ENCODE peak calls at places on chromosomes 4 and X, in four cellular contexts. S is AG04449, T is neural progenitor cell, L is brain microvascular endothelial cell. B is an unnamed sample.
A peak's percentile ranks its signal among the peaks of the same experiment; 100 is the strongest.

GRCh38 chr4:133233922-133234321 is 84.8 kb downstream of the PCDH10 start:
- DNase-seq in S (no peak), T (no peak), L (no peak), B (no peak)

GRCh38 chr4:125801373-125801772 is 486.6 kb downstream of the FAT4 start:
- DNase-seq in S (peak; percentile 3), T (no peak), L (no peak), B (no peak)

GRCh38 chrX:21905209-21905735 is 35.2 kb upstream of the SMS start:
- DNase-seq in S (no peak), T (peak; percentile 44), L (no peak), B (no peak)

GRCh38 chrX:65781845-65782244 is 114.4 kb downstream of the MSN start:
- DNase-seq in S (no peak), T (no peak), L (no peak), B (no peak)

GRCh38 chr4:166400270-166400894 is 527.3 kb downstream of the TLL1 start:
- DNase-seq in S (no peak), T (no peak), L (no peak), B (no peak)

GRCh38 chr4:168634276-168634802 is 137.5 kb downstream of the PALLD start:
- DNase-seq in S (peak; percentile 98), T (peak; percentile 45), L (peak; percentile 97), B (peak; percentile 89)

GRCh38 chrX:115894087-115894486 is 276.5 kb upstream of the AGTR2 start:
- DNase-seq in S (no peak), T (peak; percentile 13), L (peak; percentile 13), B (no peak)

GRCh38 chrX:23826216-23826615 is 43.2 kb downstream of the SAT1 start:
- DNase-seq in S (no peak), T (no peak), L (no peak), B (no peak)

GRCh38 chr4:104491396-104491821 is 3.3 kb downstream of the CXXC4 start:
- DNase-seq in S (no peak), T (peak; percentile 85), L (no peak), B (no peak)

GRCh38 chrX:19640693-19641374 is 125.5 kb upstream of the MAP3K15 start:
- DNase-seq in S (no peak), T (no peak), L (no peak), B (no peak)

GRCh38 chr4:52265781-52266525 is 214.8 kb downstream of the SPATA18 start:
- DNase-seq in S (no peak), T (no peak), L (no peak), B (no peak)

GRCh38 chr4:85807247-85807915 is 332.4 kb downstream of the ARHGAP24 start:
- DNase-seq in S (no peak), T (no peak), L (peak; percentile 82), B (no peak)

GRCh38 chr4:24570574-24571236 is 13.6 kb downstream of the DHX15 start:
- DNase-seq in S (no peak), T (no peak), L (no peak), B (no peak)

GRCh38 chrX:10106801-10107200 is 50.0 kb upstream of the CLCN4 start:
- DNase-seq in S (no peak), T (no peak), L (no peak), B (no peak)

GRCh38 chr4:56330691-56331090 is 56.6 kb downstream of the AASDH start:
- DNase-seq in S (no peak), T (peak; percentile 66), L (peak; percentile 38), B (no peak)

GRCh38 chrX:13110427-13111324 is 66.3 kb upstream of the FAM9C start:
- DNase-seq in S (peak; percentile 82), T (no peak), L (peak; percentile 95), B (peak; percentile 83)

GRCh38 chrX:24153175-24153795 is 3.8 kb downstream of the ZFX start:
- DNase-seq in S (no peak), T (peak; percentile 42), L (no peak), B (no peak)

GRCh38 chr4:181569553-181569952 is 673.6 kb upstream of the TENM3 start:
- DNase-seq in S (peak; percentile 12), T (peak; percentile 39), L (peak; percentile 36), B (no peak)

GRCh38 chr4:140976768-140977167 is 156.5 kb downstream of the RNF150 start:
- DNase-seq in S (no peak), T (no peak), L (no peak), B (no peak)

GRCh38 chrX:77065896-77066295 is 381.3 kb upstream of the FGF16 start:
- DNase-seq in S (no peak), T (no peak), L (no peak), B (no peak)

GRCh38 chr4:94014484-94015136 is 186.1 kb downstream of the ATOH1 start:
- DNase-seq in S (no peak), T (no peak), L (no peak), B (no peak)

GRCh38 chr4:184460495-184461285 is 13.7 kb downstream of the IRF2 start:
- DNase-seq in S (no peak), T (no peak), L (no peak), B (no peak)

GRCh38 chr4:77157859-77158486 is 966 bp downstream of the CCNG2 start:
- DNase-seq in S (no peak), T (peak; percentile 97), L (peak; percentile 89), B (peak; percentile 65)

GRCh38 chrX:120464409-120464808 is 4.7 kb downstream of the LAMP2 start:
- DNase-seq in S (no peak), T (no peak), L (no peak), B (no peak)

GRCh38 chr4:46992338-46992737 is 1.0 kb downstream of the GABRA4 start:
- DNase-seq in S (no peak), T (peak; percentile 4), L (no peak), B (no peak)

GRCh38 chr4:5770051-5770450 is 59.0 kb downstream of the EVC start:
- DNase-seq in S (no peak), T (no peak), L (no peak), B (no peak)

GRCh38 chr4:52864816-52865215 is 2.7 kb downstream of the RASL11B start:
- DNase-seq in S (peak; percentile 23), T (no peak), L (peak; percentile 20), B (peak; percentile 25)

GRCh38 chr4:81369898-81370297 is 101.8 kb downstream of the RASGEF1B start:
- DNase-seq in S (no peak), T (no peak), L (no peak), B (no peak)

GRCh38 chr4:3766207-3766790 is at the start of gene ADRA2C:
- DNase-seq in S (no peak), T (peak; percentile 68), L (no peak), B (no peak)

GRCh38 chr4:1994935-1995334 is 13.8 kb downstream of the NELFA start:
- DNase-seq in S (no peak), T (no peak), L (no peak), B (no peak)

GRCh38 chr4:87120411-87121162 is 99.8 kb downstream of the KLHL8 start:
- DNase-seq in S (no peak), T (no peak), L (peak; percentile 49), B (no peak)

GRCh38 chr4:137420901-137421384 is 111.4 kb downstream of the PCDH18 start:
- DNase-seq in S (no peak), T (no peak), L (no peak), B (no peak)

GRCh38 chrX:49901068-49901467 is 21.3 kb upstream of the CLCN5 start:
- DNase-seq in S (no peak), T (no peak), L (no peak), B (no peak)

DNA sequence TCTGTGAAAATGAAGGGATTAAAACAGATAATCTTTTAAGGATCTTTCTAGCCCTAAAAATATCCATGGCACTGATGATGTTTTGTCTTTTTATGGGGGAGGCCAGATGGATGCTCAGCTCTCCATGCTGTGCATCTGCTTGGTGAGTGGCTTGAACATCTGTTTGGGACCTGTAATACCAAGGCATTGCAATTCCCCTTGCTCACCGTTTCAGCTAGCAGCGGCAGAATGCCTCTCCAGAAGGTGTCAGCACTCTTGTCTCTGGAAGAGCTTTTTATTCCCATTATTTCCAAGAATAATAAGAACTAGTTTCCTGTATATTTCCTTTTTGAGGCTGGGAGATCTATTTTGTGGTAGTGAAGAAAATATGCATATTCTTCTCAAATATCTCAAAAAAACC is 151.9 kb upstream of the ANK2 start:
- DNase-seq in S (no peak), T (peak; percentile 60), L (no peak), B (no peak)
- TF ChIP-seq CTCF in S (no peak), T (peak; percentile 30), L (no peak), B (no peak)

GRCh38 chr4:48989461-48990203 is 3.6 kb downstream of the CWH43 start:
- DNase-seq in S (no peak), T (no peak), L (no peak), B (no peak)

GRCh38 chr4:48985976-48986653 is at the start of gene CWH43:
- DNase-seq in S (no peak), T (peak; percentile 49), L (no peak), B (no peak)

GRCh38 chr4:48991357-48991756 is 5.3 kb downstream of the CWH43 start:
- DNase-seq in S (no peak), T (no peak), L (no peak), B (no peak)

GRCh38 chr4:48985602-48985975 is 486 bp upstream of the CWH43 start:
- DNase-seq in S (no peak), T (no peak), L (no peak), B (no peak)

DNA sequence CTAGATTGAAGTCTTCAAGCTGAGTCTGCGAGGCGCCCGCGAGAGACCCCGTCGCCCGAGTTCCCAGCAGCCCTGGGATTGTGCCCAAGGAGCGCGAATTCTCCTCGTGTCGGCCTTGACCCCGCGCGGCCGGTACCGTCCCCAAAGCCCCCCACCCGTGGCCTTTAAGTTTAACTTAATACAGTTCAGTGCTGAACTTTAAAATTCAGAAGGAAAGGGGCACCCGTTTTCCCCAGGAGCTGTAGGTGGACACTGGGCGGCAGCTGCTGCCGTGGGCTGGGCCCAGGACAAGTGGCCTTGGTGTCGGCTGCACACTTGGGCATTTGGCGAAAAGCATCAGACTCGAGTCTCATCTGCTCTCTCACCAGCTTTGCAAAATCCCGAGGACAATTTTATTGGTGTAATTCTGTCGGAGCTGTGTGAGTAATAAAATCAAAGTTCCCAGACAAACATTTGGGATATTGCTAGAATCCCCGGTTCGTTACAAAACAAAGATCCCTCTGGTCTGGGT is 634 bp downstream of the CWH43 start:
- DNase-seq in S (no peak), T (no peak), L (no peak), B (no peak)
- TF ChIP-seq CTCF in S (no peak), T (no peak), L (no peak), B (no peak)

GRCh38 chrX:148867596-148867995 is 367.2 kb downstream of the AFF2 start:
- DNase-seq in S (no peak), T (no peak), L (no peak), B (no peak)

DNA sequence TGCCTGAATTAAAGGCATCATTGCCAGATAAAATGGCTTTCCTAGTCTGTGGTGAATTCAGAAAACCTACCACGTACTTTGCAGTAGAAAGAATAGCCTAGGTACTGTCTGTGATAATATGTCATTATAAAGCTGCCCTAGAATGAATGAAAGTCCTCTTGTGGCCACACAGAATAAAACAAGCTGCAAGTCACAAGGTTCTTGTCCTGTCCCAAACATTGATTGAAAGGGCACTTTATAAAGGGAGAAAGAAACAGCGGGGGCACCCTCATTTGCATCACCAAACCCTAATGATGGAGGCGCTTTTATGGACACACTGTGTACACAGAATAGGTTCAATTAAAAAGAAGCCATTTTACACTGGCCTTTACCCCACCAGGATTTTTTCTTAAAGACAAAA is 364.8 kb downstream of the AFF2 start:
- DNase-seq in S (no peak), T (peak; percentile 71), L (no peak), B (no peak)
- TF ChIP-seq CTCF in S (no peak), T (peak; percentile 19), L (no peak), B (no peak)

DNA sequence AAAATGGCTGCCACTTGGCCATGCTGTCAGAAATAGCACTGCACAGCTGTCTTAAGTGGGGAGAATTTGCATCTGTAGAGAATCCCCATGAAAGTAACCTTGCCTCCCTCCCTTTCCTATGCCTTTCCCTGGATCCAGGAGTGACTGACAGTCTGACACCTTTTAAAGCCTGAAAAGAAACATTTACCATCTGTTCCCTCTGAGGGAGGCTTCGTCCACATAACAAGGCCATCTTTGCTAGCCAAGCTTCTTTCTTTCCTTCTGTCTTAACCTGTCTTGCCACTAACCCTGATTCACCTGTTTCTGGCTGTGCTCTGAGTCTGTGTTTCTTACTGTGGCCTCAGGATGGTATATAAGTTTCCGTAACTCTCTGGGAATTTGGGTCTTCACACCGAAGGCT is 21.3 kb upstream of the AADAT start:
- DNase-seq in S (no peak), T (no peak), L (no peak), B (no peak)
- TF ChIP-seq CTCF in S (no peak), T (no peak), L (no peak), B (no peak)

B was measured in AG09319.